ENCODE peak calls at places on chromosome 2, in nine cellular contexts. R, E, S, P, K, J, A, Q and O are unnamed samples.

GRCh38 chr2:186098821-186099220 is 360.2 kb downstream of the FSIP2 start:
- DNase-seq in R (no peak), E (no peak), S (no peak), P (no peak), K (no peak), J (no peak), A (no peak), Q (no peak), O (no peak)

GRCh38 chr2:76008001-76008702 is 297.4 kb upstream of the GCFC2 start:
- DNase-seq in R (no peak), E (no peak), S (peak), P (no peak), K (no peak), J (peak), A (no peak), Q (no peak), O (no peak)

GRCh38 chr2:38384344-38384743 is 7.3 kb upstream of the ATL2 start:
- DNase-seq in R (no peak), E (peak), S (no peak), P (no peak), K (no peak), J (no peak), A (no peak), Q (no peak), O (no peak)

GRCh38 chr2:33033524-33034150 is 86.9 kb downstream of the LTBP1 start:
- DNase-seq in R (peak), E (peak), S (peak), P (peak), K (peak), J (no peak), A (peak), Q (peak), O (no peak)

GRCh38 chr2:200618590-200619021 is 32.8 kb downstream of the AOX1 start:
- DNase-seq in R (no peak), E (peak), S (peak), P (peak), K (peak), J (no peak), A (peak), Q (no peak), O (peak)

GRCh38 chr2:73776381-73776780 is 3.5 kb downstream of the DUSP11 start:
- DNase-seq in R (no peak), E (no peak), S (no peak), P (no peak), K (no peak), J (no peak), A (no peak), Q (no peak), O (no peak)

GRCh38 chr2:130864830-130865229 is 28.1 kb downstream of the ARHGEF4 start:
- DNase-seq in R (peak), E (peak), S (no peak), P (peak), K (no peak), J (peak), A (peak), Q (no peak), O (peak)

GRCh38 chr2:140600116-140600515 is 1530.7 kb downstream of the LRP1B start:
- DNase-seq in R (no peak), E (peak), S (no peak), P (peak), K (no peak), J (no peak), A (peak), Q (no peak), O (no peak)

GRCh38 chr2:240816584-240817495 is 3.2 kb downstream of the KIF1A start:
- DNase-seq in R (no peak), E (no peak), S (no peak), P (no peak), K (no peak), J (no peak), A (no peak), Q (no peak), O (no peak)

GRCh38 chr2:20231632-20232031 is 6.7 kb upstream of the SDC1 start:
- DNase-seq in R (peak), E (peak), S (peak), P (peak), K (peak), J (peak), A (no peak), Q (no peak), O (no peak)

GRCh38 chr2:71458413-71459083 is 5.2 kb downstream of the DYSF start:
- DNase-seq in R (no peak), E (peak), S (no peak), P (peak), K (no peak), J (no peak), A (peak), Q (no peak), O (no peak)

GRCh38 chr2:28155627-28156026 is 237.0 kb upstream of the FOSL2 start:
- DNase-seq in R (peak), E (peak), S (peak), P (no peak), K (peak), J (no peak), A (peak), Q (no peak), O (no peak)

GRCh38 chr2:172560721-172561120 is 4.8 kb downstream of the PDK1 start:
- DNase-seq in R (no peak), E (peak), S (no peak), P (peak), K (no peak), J (no peak), A (no peak), Q (no peak), O (no peak)

GRCh38 chr2:27891820-27892105 is 1.2 kb downstream of the BABAM2 start:
- DNase-seq in R (no peak), E (peak), S (no peak), P (peak), K (no peak), J (no peak), A (peak), Q (no peak), O (no peak)

GRCh38 chr2:118830121-118830520 is 17.3 kb downstream of the EN1 start:
- DNase-seq in R (no peak), E (peak), S (no peak), P (no peak), K (no peak), J (no peak), A (no peak), Q (no peak), O (no peak)

GRCh38 chr2:24824966-24825882 is 32.0 kb downstream of the CENPO start:
- DNase-seq in R (peak), E (peak), S (no peak), P (no peak), K (peak), J (peak), A (no peak), Q (no peak), O (no peak)

GRCh38 chr2:86703704-86704370 is 16.3 kb upstream of the RMND5A start:
- DNase-seq in R (peak), E (peak), S (no peak), P (no peak), K (no peak), J (peak), A (peak), Q (no peak), O (peak)

GRCh38 chr2:48347712-48348111 is 182.2 kb upstream of the STON1 start:
- DNase-seq in R (no peak), E (no peak), S (no peak), P (no peak), K (peak), J (no peak), A (peak), Q (no peak), O (no peak)

GRCh38 chr2:241986836-241987641 is 117.5 kb downstream of the RTP5 start:
- DNase-seq in R (no peak), E (no peak), S (no peak), P (peak), K (no peak), J (no peak), A (no peak), Q (no peak), O (no peak)

GRCh38 chr2:40244251-40245010 is 207.5 kb downstream of the SLC8A1 start:
- DNase-seq in R (peak), E (peak), S (peak), P (peak), K (peak), J (peak), A (peak), Q (peak), O (no peak)

GRCh38 chr2:241034490-241035141 is 36.2 kb downstream of the SNED1 start:
- DNase-seq in R (no peak), E (no peak), S (no peak), P (no peak), K (no peak), J (no peak), A (no peak), Q (no peak), O (no peak)

DNA sequence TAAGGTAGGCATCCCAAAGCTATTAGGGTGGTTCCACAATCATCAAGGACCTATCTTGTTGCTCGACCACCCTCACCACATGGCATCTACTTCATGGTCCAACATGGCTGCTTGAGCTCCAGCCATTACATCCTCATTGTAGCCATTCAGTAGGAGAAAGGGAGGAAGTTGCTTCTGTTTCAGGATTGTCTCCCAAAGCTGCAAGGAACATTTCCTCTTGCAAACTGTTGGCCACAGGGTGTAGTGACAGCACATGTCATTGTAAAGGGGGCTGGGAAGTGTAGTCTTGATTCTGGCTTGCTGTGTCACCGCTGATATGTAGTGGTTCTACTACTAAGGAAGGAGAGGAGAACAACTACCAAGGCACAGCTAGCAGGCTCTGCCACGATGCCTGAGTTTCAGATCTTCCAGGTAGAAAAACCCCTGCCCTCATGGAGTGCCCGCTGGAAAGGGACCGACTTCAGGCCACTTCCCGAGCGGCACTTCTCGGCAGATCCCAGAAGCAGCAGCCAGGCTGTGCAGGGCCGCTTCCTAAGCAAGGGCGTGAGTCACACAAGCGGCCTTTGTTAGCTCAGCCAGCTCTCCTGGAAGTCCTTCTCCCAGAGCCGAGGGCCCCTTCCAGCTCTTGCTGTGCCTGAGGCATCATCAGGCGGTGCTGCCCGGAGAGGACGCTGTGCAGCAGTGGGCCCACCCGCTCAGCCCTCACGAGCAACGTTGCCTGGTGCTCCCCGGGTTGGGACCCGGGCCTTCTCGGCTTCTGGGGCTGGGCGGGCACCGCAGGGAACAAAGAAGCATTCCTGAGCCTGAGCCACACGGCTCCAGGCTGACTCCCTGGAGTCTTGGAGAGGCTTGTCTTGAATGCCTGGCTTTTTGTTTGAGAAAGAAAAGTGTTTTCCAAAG is 58.2 kb downstream of the HS6ST1 start:
- DNase-seq in R (peak), E (peak), S (peak), P (peak), K (peak), J (no peak), A (peak), Q (peak), O (no peak)
- H3K9ac ChIP-seq in R (no peak), E (no peak), S (no peak), P (no peak), K (no peak), J (no peak), A (no peak), Q (peak), O (peak)

GRCh38 chr2:84899181-84899580 is 6.3 kb upstream of the TMSB10 start:
- DNase-seq in R (no peak), E (no peak), S (no peak), P (no peak), K (no peak), J (no peak), A (no peak), Q (no peak), O (no peak)

GRCh38 chr2:84894758-84895520 is 10.5 kb upstream of the TMSB10 start:
- DNase-seq in R (no peak), E (no peak), S (no peak), P (peak), K (no peak), J (no peak), A (no peak), Q (no peak), O (no peak)

GRCh38 chr2:84900951-84901350 is 4.5 kb upstream of the TMSB10 start:
- DNase-seq in R (no peak), E (no peak), S (no peak), P (no peak), K (no peak), J (peak), A (no peak), Q (no peak), O (no peak)

GRCh38 chr2:84899681-84900080 is 5.8 kb upstream of the TMSB10 start:
- DNase-seq in R (no peak), E (no peak), S (no peak), P (no peak), K (no peak), J (no peak), A (no peak), Q (no peak), O (no peak)

DNA sequence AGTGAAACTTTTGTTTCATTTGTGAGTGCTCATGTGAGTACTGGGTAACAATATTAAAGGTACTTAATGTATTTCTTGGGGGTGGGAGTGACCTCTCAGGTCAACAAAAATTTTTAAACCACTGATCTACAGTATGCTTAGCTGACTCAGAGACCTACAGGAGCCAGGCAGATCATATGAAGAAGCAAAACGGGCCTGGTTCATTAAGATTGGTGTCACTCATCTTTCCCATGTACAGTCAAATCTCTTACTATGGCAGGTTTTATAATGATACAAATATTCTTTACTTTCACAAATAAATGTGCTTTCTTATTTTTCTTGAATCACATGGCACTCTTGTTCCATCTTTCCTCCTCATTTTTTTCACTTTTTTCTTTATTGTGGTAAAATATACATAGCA is 7.7 kb upstream of the TMSB10 start:
- DNase-seq in R (no peak), E (no peak), S (no peak), P (no peak), K (no peak), J (no peak), A (no peak), Q (no peak), O (no peak)
- H3K27ac ChIP-seq in R (no peak), E (no peak), S (no peak), P (peak), K (peak), J (peak), A (peak), Q (no peak), O (peak)

DNA sequence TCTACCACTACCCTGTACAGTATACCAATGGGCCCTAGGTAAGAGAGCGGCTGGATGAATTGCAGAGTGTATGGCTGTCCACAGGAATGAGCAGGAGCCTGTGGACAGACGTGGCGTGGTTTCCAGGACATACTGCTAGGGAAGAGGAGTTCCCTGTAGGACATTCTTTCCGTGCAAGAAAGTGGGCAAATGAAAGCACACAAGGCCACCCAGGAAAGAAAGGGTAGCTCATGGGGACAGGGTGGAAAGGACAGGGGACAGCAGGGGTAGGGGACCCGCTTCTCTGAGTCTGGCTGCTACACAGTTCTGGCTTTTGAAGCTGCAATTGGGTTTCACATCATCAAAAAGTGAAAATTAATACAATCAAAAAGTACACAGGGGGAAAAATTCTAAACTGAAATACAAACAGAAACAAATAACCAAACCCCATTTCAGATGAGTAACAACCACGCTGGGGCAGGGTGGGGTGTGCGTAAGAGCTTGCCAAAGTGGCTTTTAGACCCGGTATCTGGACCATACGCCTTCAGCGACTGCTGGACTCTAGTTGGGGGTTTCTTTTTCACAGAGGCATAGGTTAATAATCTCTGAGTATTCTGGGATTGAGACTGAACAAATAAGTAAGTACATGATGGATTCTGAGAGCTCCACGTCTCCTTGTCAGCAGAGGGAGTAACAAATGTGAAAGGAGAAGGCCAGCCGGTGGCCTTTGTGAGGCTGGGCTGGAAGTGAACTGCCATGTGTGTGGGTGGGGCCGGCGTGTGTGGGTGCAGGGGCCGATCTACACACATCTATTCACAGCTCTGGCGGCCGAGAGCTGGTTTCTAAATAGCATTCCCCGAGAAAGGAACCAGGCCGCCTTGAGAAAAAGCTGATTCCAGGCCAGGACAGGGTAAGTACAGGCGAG is 84.0 kb downstream of the HDAC4 start:
- DNase-seq in R (no peak), E (no peak), S (no peak), P (peak), K (no peak), J (peak), A (peak), Q (no peak), O (no peak)
- H3K4me3 ChIP-seq in R (no peak), E (no peak), S (no peak), P (no peak), K (no peak), J (no peak), A (peak), Q (no peak), O (no peak)

DNA sequence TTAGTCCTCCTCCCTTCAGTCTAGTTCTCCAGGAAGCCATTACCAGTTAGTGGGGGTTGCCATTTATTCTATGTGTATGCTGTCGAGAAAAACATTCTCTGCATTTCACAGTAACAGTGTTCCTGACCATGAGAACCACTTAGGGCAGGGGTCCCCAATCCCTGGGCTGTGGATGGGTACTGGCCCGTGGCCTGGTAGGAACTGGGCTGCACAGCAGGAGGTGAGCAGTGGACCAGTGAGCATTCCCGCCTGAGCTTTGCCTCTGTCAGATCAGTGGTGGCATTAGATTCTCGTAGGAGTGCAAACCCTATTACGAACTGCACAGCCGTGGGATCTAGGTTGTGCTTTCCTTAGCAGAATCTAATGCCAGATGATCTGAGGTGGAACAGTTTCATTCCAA is 15.8 kb downstream of the ITGA4 start:
- DNase-seq in R (no peak), E (no peak), S (no peak), P (no peak), K (no peak), J (no peak), A (no peak), Q (no peak), O (no peak)
- H3K9ac ChIP-seq in R (no peak), E (no peak), S (no peak), P (no peak), K (no peak), J (no peak), A (no peak), Q (no peak), O (no peak)

GRCh38 chr2:10427568-10427975 is 20.6 kb downstream of the ODC1 start:
- DNase-seq in R (no peak), E (no peak), S (no peak), P (no peak), K (no peak), J (no peak), A (peak), Q (no peak), O (no peak)
- H3K27ac ChIP-seq in R (no peak), E (no peak), S (no peak), P (no peak), K (no peak), J (no peak), A (no peak), Q (no peak), O (no peak)